ENCODE peak calls at places on chromosome 18, in nine cellular contexts. D is stromal cell of bone marrow; O is central memory CD8-positive, alpha-beta T cell; L is MCF 10A; T is cardiac fibroblast; G is ELF-1; I is mesendoderm; F is amniotic stem cell; Q is activated T-cell treated with anti-CD3 and anti-CD28 coated beads, Interleukin-2, amount 50 U/mL, for 4 hours. X is an unnamed sample.

GRCh38 chr18:31102020-31102684 is at the start of gene DSC2:
- DNase-seq in D (no peak), O (no peak), L (peak), T (no peak), G (peak), I (peak), F (no peak), Q (no peak), X (peak)

GRCh38 chr18:6561893-6562292 is 147.2 kb upstream of the L3MBTL4 start:
- DNase-seq in D (no peak), O (no peak), L (no peak), T (no peak), G (peak), I (no peak), F (no peak), Q (no peak), X (no peak)

GRCh38 chr18:75253784-75254183 is 43.2 kb downstream of the TSHZ1 start:
- DNase-seq in D (peak), O (no peak), L (peak), T (peak), G (no peak), I (no peak), F (no peak), Q (no peak), X (no peak)

GRCh38 chr18:42413870-42414269 is 458.8 kb downstream of the PIK3C3 start:
- DNase-seq in D (peak), O (no peak), L (peak), T (peak), G (no peak), I (no peak), F (no peak), Q (no peak), X (no peak)

GRCh38 chr18:23243178-23243577 is 107.9 kb downstream of the CABLES1 start:
- DNase-seq in D (no peak), O (no peak), L (no peak), T (no peak), G (peak), I (peak), F (no peak), Q (no peak), X (peak)

GRCh38 chr18:57141208-57142129 is 5.4 kb upstream of the BOD1L2 start:
- DNase-seq in D (no peak), O (no peak), L (peak), T (no peak), G (peak), I (peak), F (no peak), Q (no peak), X (peak)

GRCh38 chr18:55579888-55580287 is 8.1 kb downstream of the TCF4 start:
- DNase-seq in D (no peak), O (no peak), L (no peak), T (no peak), G (no peak), I (no peak), F (no peak), Q (no peak), X (no peak)

GRCh38 chr18:61893304-61893970 is 630 bp upstream of the RNF152 start:
- DNase-seq in D (no peak), O (no peak), L (peak), T (peak), G (peak), I (peak), F (peak), Q (no peak), X (peak)

GRCh38 chr18:47745227-47745626 is 185.2 kb downstream of the SMAD2 start:
- DNase-seq in D (no peak), O (no peak), L (no peak), T (no peak), G (no peak), I (no peak), F (no peak), Q (no peak), X (no peak)

GRCh38 chr18:811192-812122 is 585 bp downstream of the YES1 start:
- DNase-seq in D (no peak), O (no peak), L (peak), T (peak), G (peak), I (peak), F (peak), Q (peak), X (peak)

GRCh38 chr18:7980136-7980535 is 413.0 kb downstream of the PTPRM start:
- DNase-seq in D (no peak), O (no peak), L (peak), T (no peak), G (peak), I (peak), F (no peak), Q (no peak), X (no peak)

GRCh38 chr18:59208602-59209001 is 11.4 kb upstream of the GRP start:
- DNase-seq in D (no peak), O (no peak), L (peak), T (no peak), G (no peak), I (no peak), F (no peak), Q (no peak), X (no peak)

GRCh38 chr18:28794459-28795245 is 617.7 kb upstream of the CDH2 start:
- DNase-seq in D (no peak), O (no peak), L (peak), T (peak), G (no peak), I (no peak), F (peak), Q (no peak), X (no peak)

GRCh38 chr18:5890606-5891360 is 4.5 kb downstream of the TMEM200C start:
- DNase-seq in D (no peak), O (no peak), L (no peak), T (no peak), G (peak), I (peak), F (no peak), Q (no peak), X (no peak)

GRCh38 chr18:50428531-50429206 is 53.8 kb downstream of the SKA1 start:
- DNase-seq in D (no peak), O (no peak), L (peak), T (peak), G (no peak), I (peak), F (no peak), Q (no peak), X (no peak)

GRCh38 chr18:56696966-56697365 is 45.8 kb downstream of the WDR7 start:
- DNase-seq in D (no peak), O (no peak), L (no peak), T (peak), G (no peak), I (no peak), F (no peak), Q (no peak), X (no peak)

GRCh38 chr18:43271593-43272432 is 5.5 kb downstream of the SYT4 start:
- DNase-seq in D (peak), O (no peak), L (peak), T (peak), G (peak), I (peak), F (peak), Q (no peak), X (peak)

GRCh38 chr18:48244530-48244929 is 164.7 kb downstream of the ZBTB7C start:
- DNase-seq in D (no peak), O (no peak), L (no peak), T (no peak), G (no peak), I (no peak), F (no peak), Q (no peak), X (no peak)

GRCh38 chr18:4352746-4353522 is 102.2 kb downstream of the DLGAP1 start:
- DNase-seq in D (no peak), O (no peak), L (no peak), T (no peak), G (peak), I (peak), F (no peak), Q (no peak), X (no peak)

GRCh38 chr18:38421016-38421415 is 855.4 kb upstream of the CELF4 start:
- DNase-seq in D (no peak), O (no peak), L (no peak), T (no peak), G (no peak), I (peak), F (no peak), Q (no peak), X (no peak)

GRCh38 chr18:27865431-27865830 is 311.5 kb downstream of the CDH2 start:
- DNase-seq in D (no peak), O (no peak), L (no peak), T (no peak), G (no peak), I (no peak), F (no peak), Q (no peak), X (no peak)